ENCODE peak calls at places on chromosome 3, in seven cellular contexts. J is mesenchymal stem cell, V is IMR-90, R is neuronal stem cell, T is H9, W is mesendoderm, F is H1. A is an unnamed sample.

GRCh38 chr3:151926956-151927355 is 53.5 kb downstream of the SUCNR1 start:
- DNase-seq in W (no peak), F (no peak), R (no peak), J (peak; percentile 58), V (peak; percentile 76), T (no peak), A (no peak)

GRCh38 chr3:28916713-28917499 is 364.0 kb upstream of the RBMS3 start:
- DNase-seq in V (peak; percentile 65), W (peak; percentile 71), T (peak; percentile 36), R (peak; percentile 12), F (peak; percentile 49), J (peak; percentile 69), A (no peak)

GRCh38 chr3:136070953-136071949 is 105.7 kb downstream of the PPP2R3A start:
- DNase-seq in V (peak; percentile 27), J (peak; percentile 20), R (no peak), F (no peak), T (no peak), W (peak; percentile 93), A (peak; percentile 99)

GRCh38 chr3:119236756-119237155 is 3.9 kb downstream of the B4GALT4 start:
- DNase-seq in F (no peak), R (no peak), J (no peak), T (no peak), W (no peak), V (no peak), A (no peak)

GRCh38 chr3:194251007-194251406 is 100.1 kb downstream of the CPN2 start:
- DNase-seq in T (no peak), V (no peak), R (no peak), W (no peak), J (no peak), F (no peak), A (no peak)

GRCh38 chr3:70951937-70952492 is 631.5 kb downstream of the FOXP1 start:
- DNase-seq in W (no peak), R (no peak), F (no peak), J (no peak), T (no peak), V (no peak), A (no peak)

GRCh38 chr3:183455064-183455463 is 26.6 kb upstream of the MCF2L2 start:
- DNase-seq in W (no peak), J (no peak), V (peak; percentile 57), T (no peak), R (no peak), F (no peak), A (no peak)

GRCh38 chr3:197752107-197752506 is 2.4 kb downstream of the FYTTD1 start:
- DNase-seq in T (no peak), W (no peak), J (peak; percentile 46), R (no peak), V (no peak), F (no peak), A (no peak)

GRCh38 chr3:111956449-111956848 is 22.4 kb upstream of the ABHD10 start:
- DNase-seq in V (no peak), W (no peak), T (no peak), F (no peak), J (no peak), R (no peak), A (no peak)

GRCh38 chr3:55910543-55910942 is 423.4 kb upstream of the WNT5A start:
- DNase-seq in J (no peak), F (no peak), W (no peak), T (no peak), V (peak; percentile 19), R (no peak), A (no peak)

GRCh38 chr3:70992557-70992956 is 591.0 kb downstream of the FOXP1 start:
- DNase-seq in V (peak; percentile 60), F (no peak), J (no peak), T (no peak), W (no peak), R (no peak), A (no peak)

GRCh38 chr3:57221883-57222282 is 5.6 kb upstream of the APPL1 start:
- DNase-seq in J (peak; percentile 54), R (no peak), V (peak; percentile 28), T (no peak), F (no peak), W (peak; percentile 45), A (no peak)

GRCh38 chr3:87167634-87168456 is 59.3 kb upstream of the CHMP2B start:
- DNase-seq in F (no peak), J (peak; percentile 52), W (peak; percentile 49), T (no peak), V (peak; percentile 20), R (peak; percentile 31), A (peak; percentile 96)

GRCh38 chr3:177813322-177813721 is 616.0 kb upstream of the TBL1XR1 start:
- DNase-seq in V (peak; percentile 42), R (no peak), J (no peak), T (no peak), F (no peak), W (no peak), A (no peak)

DNA sequence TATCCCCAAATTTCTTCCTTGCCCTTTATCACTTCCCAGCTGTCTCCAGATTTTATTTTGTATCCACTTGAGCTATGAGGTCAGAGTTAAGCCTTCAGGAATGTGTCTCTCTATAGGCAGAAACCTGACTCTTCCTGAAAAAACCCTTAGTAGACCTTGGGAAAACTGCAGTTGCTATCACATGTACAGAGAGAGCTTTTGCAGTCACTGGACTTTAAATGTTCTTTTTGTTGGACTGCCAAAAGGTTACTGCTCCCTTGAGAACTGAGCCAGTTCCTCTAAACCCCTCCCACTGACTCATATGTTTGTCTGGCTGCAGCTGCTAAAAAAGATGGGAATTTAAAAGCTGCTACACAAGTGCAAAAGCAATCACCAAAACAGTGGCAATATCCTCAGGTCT is 169.1 kb upstream of the CCDC54 start:
- DNase-seq in W (no peak), V (peak; percentile 99), R (peak; percentile 43), T (no peak), F (no peak), J (peak; percentile 99), A (no peak)
- H3K9ac ChIP-seq in W (no peak overlapping the region), V (no peak overlapping the region), R (no peak overlapping the region), T (peak overlapping the region; percentile 22), F (no peak overlapping the region), J (peak overlapping the region; percentile 48), A (no peak overlapping the region)

GRCh38 chr3:157755254-157755653 is 252.0 kb upstream of the VEPH1 start:
- DNase-seq in J (no peak), R (no peak), V (no peak), W (peak; percentile 39), T (no peak), F (no peak), A (no peak)
- H2BK120ac ChIP-seq in J (no peak overlapping the region), R (no peak overlapping the region), V (no peak overlapping the region), W (no peak overlapping the region), T (no peak overlapping the region), F (no peak overlapping the region), A (no peak overlapping the region)

GRCh38 chr3:36905545-36905944 is 39.3 kb downstream of the TRANK1 start:
- DNase-seq in W (no peak), J (no peak), V (peak; percentile 16), R (no peak), T (no peak), F (peak; percentile 37), A (no peak)

GRCh38 chr3:36904641-36905040 is 40.2 kb downstream of the TRANK1 start:
- DNase-seq in F (peak; percentile 44), W (peak; percentile 66), T (peak; percentile 44), V (peak; percentile 36), J (peak; percentile 51), R (no peak), A (no peak)

GRCh38 chr3:36903119-36903882 is 41.6 kb downstream of the TRANK1 start:
- DNase-seq in R (no peak), F (peak; percentile 32), W (no peak), V (no peak), T (no peak), J (peak; percentile 35), A (no peak)

GRCh38 chr3:36900474-36901443 is 44.1 kb downstream of the TRANK1 start:
- DNase-seq in F (peak; percentile 11), V (no peak), W (no peak), T (no peak), J (no peak), R (no peak), A (no peak)

DNA sequence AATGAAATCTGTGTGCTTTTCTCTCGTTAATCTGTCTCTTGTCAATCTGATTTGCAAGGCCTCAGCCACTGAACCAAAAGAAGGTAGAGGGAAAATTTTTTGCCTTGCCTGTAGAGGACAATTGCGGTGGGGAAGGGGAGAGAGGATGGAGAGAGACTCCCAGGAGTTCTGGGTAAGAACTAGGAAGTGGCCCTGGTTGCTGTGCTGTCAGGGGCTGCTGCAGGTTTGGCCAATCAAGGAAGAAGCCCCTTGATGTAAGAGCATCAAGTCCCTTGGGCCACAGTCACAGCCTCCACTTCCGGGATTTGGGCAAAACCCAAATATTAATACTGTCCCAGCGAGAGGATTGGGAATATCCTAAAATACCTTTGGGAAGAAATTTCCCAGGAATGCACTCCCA is 43.3 kb downstream of the TRANK1 start:
- DNase-seq in F (peak; percentile 27), W (no peak), R (no peak), V (no peak), T (no peak), J (no peak), A (no peak)
- H3K4me1 ChIP-seq in F (no peaks in the 10 kb centered on the region), W (peaks cover 6% of the 10 kb centered on the region), R (no peaks in the 10 kb centered on the region), V (peaks cover 4% of the 10 kb centered on the region), T (no peaks in the 10 kb centered on the region), J (no peaks in the 10 kb centered on the region), A (peaks cover 11% of the 10 kb centered on the region)

DNA sequence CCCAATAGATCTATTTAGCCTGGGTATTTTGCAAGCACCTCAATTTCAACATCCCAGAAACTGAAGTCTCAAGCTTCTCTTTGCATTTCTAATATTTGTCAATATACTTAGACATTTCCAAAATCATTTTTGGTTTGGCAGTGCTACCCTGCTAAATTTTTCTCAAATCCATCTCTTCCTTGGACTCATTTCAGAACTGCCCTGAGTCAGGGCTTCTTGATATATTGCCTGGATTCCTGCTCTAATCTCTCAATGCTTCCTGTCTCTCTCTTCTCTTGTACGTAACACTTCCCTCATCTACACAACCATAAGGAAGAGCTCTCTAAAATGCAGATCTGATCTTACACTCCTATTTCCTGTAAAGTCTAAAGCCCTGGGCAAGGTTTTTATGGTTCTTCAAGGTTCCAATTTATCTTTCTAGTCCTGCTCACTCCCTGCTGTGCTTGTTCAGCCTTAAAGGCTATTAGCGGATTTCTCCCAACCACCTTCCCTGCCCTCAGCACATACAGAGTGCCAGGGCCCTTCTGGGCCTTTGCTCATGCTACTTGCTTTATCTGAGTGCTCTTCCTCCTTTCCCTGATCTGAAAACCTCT is 53.0 kb upstream of the MME start:
- DNase-seq in V (peak; percentile 39), W (peak; percentile 54), R (no peak), T (no peak), J (peak; percentile 63), F (no peak), A (no peak)
- H3K9ac ChIP-seq in V (no peak overlapping the region), W (no peak overlapping the region), R (no peak overlapping the region), T (no peak overlapping the region), J (peak overlapping the region; percentile 77), F (no peak overlapping the region), A (no peak overlapping the region)

A was measured in trophoblast cell.